ENCODE peak calls at places on chromosomes 7 and 10, in six cellular contexts. Z, C, L, Q, U and R are unnamed samples.

GRCh38 chr7:154858836-154859537 is 143.9 kb downstream of the PAXIP1 start:
- DNase-seq in C (no peak), Z (no peak), L (no peak), Q (no peak), U (no peak), R (no peak)

GRCh38 chr7:127618775-127619174 is 833 bp upstream of the PAX4 start:
- DNase-seq in U (no peak), Z (no peak), C (no peak), L (no peak), Q (no peak), R (no peak)

GRCh38 chr10:6216916-6217315 is 14.2 kb downstream of the PFKFB3 start:
- DNase-seq in Z (no peak), Q (no peak), U (no peak), L (no peak), C (no peak), R (no peak)

GRCh38 chr10:6124666-6125065 is 35.8 kb downstream of the RBM17 start:
- DNase-seq in Z (no peak), U (no peak), C (no peak), L (no peak), Q (no peak), R (no peak)

GRCh38 chr7:82507976-82508677 is 64.5 kb upstream of the CACNA2D1 start:
- DNase-seq in C (no peak), Z (no peak), U (peak), Q (no peak), L (no peak), R (peak)

GRCh38 chr7:131057015-131057518 is 270.6 kb upstream of the MKLN1 start:
- DNase-seq in U (no peak), L (peak), Z (peak), C (no peak), Q (no peak), R (no peak)

GRCh38 chr7:18518555-18518954 is 23.0 kb downstream of the HDAC9 start:
- DNase-seq in C (no peak), U (no peak), L (no peak), Q (no peak), Z (no peak), R (no peak)

GRCh38 chr7:101858437-101859385 is 41.3 kb downstream of the CUX1 start:
- DNase-seq in L (no peak), C (no peak), Z (no peak), Q (no peak), U (no peak), R (no peak)

GRCh38 chr10:9922123-9922685 is 1095.5 kb upstream of the CELF2 start:
- DNase-seq in Q (no peak), L (peak), Z (no peak), C (no peak), U (no peak), R (no peak)

GRCh38 chr7:1668486-1668931 is 1.6 kb upstream of the ELFN1 start:
- DNase-seq in Q (peak), U (peak), L (peak), Z (no peak), C (no peak), R (peak)

GRCh38 chr7:128053023-128053422 is 21.8 kb upstream of the LRRC4 start:
- DNase-seq in Q (no peak), C (no peak), Z (peak), U (no peak), L (peak), R (no peak)

GRCh38 chr7:155456772-155457543 is 971 bp upstream of the EN2 start:
- DNase-seq in C (peak), Z (peak), L (peak), U (peak), Q (no peak), R (peak)

GRCh38 chr7:98784216-98784785 is 85.5 kb downstream of the TMEM130 start:
- DNase-seq in Q (no peak), U (no peak), Z (no peak), L (no peak), C (peak), R (no peak)

GRCh38 chr7:130909881-130910672 is 176.1 kb upstream of the KLF14 start:
- DNase-seq in Q (no peak), U (no peak), L (peak), C (no peak), Z (peak), R (no peak)

GRCh38 chr7:151648429-151648828 is 128.7 kb upstream of the RHEB start:
- DNase-seq in L (no peak), C (no peak), Z (peak), U (no peak), Q (no peak), R (no peak)

GRCh38 chr10:13788701-13789447 is 202.1 kb downstream of the PRPF18 start:
- DNase-seq in Q (no peak), C (no peak), L (peak), U (no peak), Z (peak), R (no peak)

GRCh38 chr7:24653316-24654085 is 80.2 kb downstream of the PALS2 start:
- DNase-seq in Q (no peak), U (no peak), L (no peak), C (no peak), Z (no peak), R (no peak)

GRCh38 chr10:106956216-106956915 is 208.1 kb downstream of the SORCS1 start:
- DNase-seq in Z (no peak), C (no peak), L (no peak), U (no peak), Q (no peak), R (no peak)

GRCh38 chr7:126662826-126663225 is 589.9 kb downstream of the GRM8 start:
- DNase-seq in Q (no peak), Z (no peak), U (no peak), C (no peak), L (no peak), R (no peak)

GRCh38 chr7:139108256-139109187 is 998 bp downstream of the ZC3HAV1 start:
- DNase-seq in Z (peak), C (peak), L (peak), Q (peak), U (peak), R (peak)

GRCh38 chr7:66255533-66256100 is 50.5 kb downstream of the TPST1 start:
- DNase-seq in U (no peak), Q (no peak), L (peak), Z (peak), C (no peak), R (no peak)

GRCh38 chr7:11120068-11120664 is 146.5 kb downstream of the PHF14 start:
- DNase-seq in L (no peak), Z (no peak), C (no peak), Q (no peak), U (no peak), R (no peak)

GRCh38 chr7:158829021-158829341 is 328 bp downstream of the ESYT2 start:
- DNase-seq in L (peak), Q (peak), C (peak), U (no peak), Z (peak), R (peak)

GRCh38 chr10:123132576-123133477 is 2.9 kb upstream of the HMX3 start:
- DNase-seq in L (peak), C (peak), Z (peak), U (peak), Q (peak), R (peak)

GRCh38 chr7:22427122-22427503 is 70.2 kb upstream of the RAPGEF5 start:
- DNase-seq in Z (no peak), Q (no peak), C (no peak), L (no peak), U (no peak), R (no peak)

GRCh38 chr10:105800626-105801025 is 1159.5 kb downstream of the SORCS3 start:
- DNase-seq in L (no peak), U (no peak), Z (no peak), Q (no peak), C (no peak), R (no peak)

GRCh38 chr7:50978633-50979215 is 196.0 kb upstream of the GRB10 start:
- DNase-seq in L (peak), Q (no peak), Z (no peak), C (no peak), U (no peak), R (no peak)

GRCh38 chr10:12492016-12492415 is 142.7 kb downstream of the CAMK1D start:
- DNase-seq in Q (no peak), L (no peak), Z (no peak), U (no peak), C (no peak), R (no peak)

GRCh38 chr7:43926193-43927043 is at the start of gene UBE2D4:
- DNase-seq in L (peak), C (peak), Q (peak), U (peak), Z (peak), R (peak)

DNA sequence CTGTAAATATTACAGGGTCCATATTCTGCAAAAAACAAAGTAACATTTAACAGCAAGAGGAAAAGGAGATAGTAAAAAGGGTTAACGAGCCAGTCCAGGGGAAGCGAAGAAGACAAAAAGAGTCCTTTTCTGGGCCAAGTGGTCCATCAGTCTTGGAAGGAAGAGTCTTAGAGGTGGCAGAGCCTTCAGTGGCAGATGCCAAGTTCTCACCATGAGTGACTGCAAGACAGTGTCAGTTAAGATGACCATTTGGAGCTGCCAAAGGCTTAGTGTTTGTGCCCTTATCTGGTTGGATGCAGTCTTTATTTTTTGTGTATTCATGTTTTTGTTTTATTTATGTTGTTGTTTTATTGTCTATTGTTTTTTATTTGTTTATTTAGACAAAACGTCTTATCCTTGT is 125.7 kb upstream of the LANCL2 start:
- DNase-seq in U (no peak), Z (no peak), L (no peak), Q (no peak), C (no peak), R (no peak)
- H4K91ac ChIP-seq in U (no peak), Z (no peak), L (no peak), Q (no peak), C (no peak), R (no peak)

GRCh38 chr10:103861501-103861900 is 6.1 kb upstream of the SH3PXD2A start:
- DNase-seq in C (no peak), Q (no peak), Z (peak), L (peak), U (no peak), R (no peak)
- H2AFZ ChIP-seq in C (no peak), Q (no peak), Z (no peak), L (no peak), U (no peak), R (no peak)

GRCh38 chr10:24086737-24087136 is 122.2 kb upstream of the KIAA1217 start:
- DNase-seq in U (no peak), C (no peak), L (no peak), Q (no peak), Z (no peak), R (no peak)

GRCh38 chr10:24096281-24096680 is 112.7 kb upstream of the KIAA1217 start:
- DNase-seq in U (no peak), Q (no peak), Z (no peak), C (no peak), L (no peak), R (no peak)

GRCh38 chr10:24091294-24091693 is 117.6 kb upstream of the KIAA1217 start:
- DNase-seq in L (no peak), U (no peak), Z (no peak), Q (no peak), C (no peak), R (no peak)
- H3K14ac ChIP-seq in L (no peak), U (no peak), Z (no peak), Q (no peak), C (no peak), R (no peak)

GRCh38 chr7:96097802-96098201 is 224.1 kb downstream of the SLC25A13 start:
- DNase-seq in C (no peak), L (no peak), Z (peak), U (no peak), Q (no peak), R (no peak)
- H4K91ac ChIP-seq in C (no peak), L (no peak), Z (no peak), U (no peak), Q (no peak), R (no peak)

GRCh38 chr10:97388152-97388551 is 13.0 kb downstream of the RRP12 start:
- DNase-seq in Z (no peak), C (no peak), U (no peak), Q (no peak), L (no peak), R (no peak)

GRCh38 chr10:97393034-97393573 is 8.0 kb downstream of the RRP12 start:
- DNase-seq in Z (no peak), Q (no peak), C (no peak), L (peak), U (no peak), R (no peak)

GRCh38 chr10:97384641-97385040 is 16.5 kb downstream of the RRP12 start:
- DNase-seq in Z (no peak), U (no peak), L (no peak), C (no peak), Q (no peak), R (no peak)

GRCh38 chr10:97385565-97385964 is 15.6 kb downstream of the RRP12 start:
- DNase-seq in C (no peak), Z (no peak), U (no peak), L (no peak), Q (no peak), R (no peak)

GRCh38 chr10:97390096-97390495 is 11.0 kb downstream of the RRP12 start:
- DNase-seq in L (peak), Q (no peak), U (no peak), C (no peak), Z (no peak), R (no peak)
- H2AFZ ChIP-seq in L (no peak), Q (no peak), U (no peak), C (no peak), Z (no peak), R (no peak)

GRCh38 chr10:1147810-1148209 is 91.6 kb downstream of the WDR37 start:
- DNase-seq in L (no peak), C (no peak), Z (no peak), Q (no peak), U (peak), R (no peak)

GRCh38 chr10:1150638-1150955 is 94.4 kb downstream of the WDR37 start:
- DNase-seq in C (no peak), Q (no peak), U (peak), Z (no peak), L (no peak), R (no peak)

GRCh38 chr10:1149793-1150637 is 93.8 kb downstream of the WDR37 start:
- DNase-seq in Z (peak), U (peak), Q (no peak), L (no peak), C (no peak), R (no peak)

GRCh38 chr10:1151071-1152033 is 95.2 kb downstream of the WDR37 start:
- DNase-seq in Z (peak), Q (no peak), L (no peak), U (peak), C (no peak), R (no peak)

GRCh38 chr10:1148855-1149620 is 92.9 kb downstream of the WDR37 start:
- DNase-seq in Z (no peak), U (peak), L (no peak), C (no peak), Q (no peak), R (no peak)
- H3K14ac ChIP-seq in Z (no peak), U (no peak), L (no peak), C (no peak), Q (peak), R (no peak)

GRCh38 chr7:13024323-13024722 is 336.9 kb downstream of the ARL4A start:
- DNase-seq in Q (no peak), U (no peak), C (no peak), L (no peak), Z (no peak), R (no peak)
- H4K91ac ChIP-seq in Q (no peak), U (no peak), C (no peak), L (no peak), Z (no peak), R (no peak)

GRCh38 chr10:110775022-110775379 is 96.7 kb upstream of the PDCD4 start:
- DNase-seq in L (no peak), Z (no peak), C (peak), Q (no peak), U (no peak), R (no peak)
- H2AFZ ChIP-seq in L (no peak), Z (no peak), C (no peak), Q (no peak), U (no peak), R (no peak)

GRCh38 chr10:93560541-93560940 is 5.9 kb upstream of the FFAR4 start:
- DNase-seq in Q (no peak), L (no peak), U (no peak), C (no peak), Z (no peak), R (no peak)

GRCh38 chr10:93553501-93554374 is 12.7 kb upstream of the FFAR4 start:
- DNase-seq in U (no peak), C (no peak), Z (no peak), L (peak), Q (no peak), R (no peak)

GRCh38 chr10:93565421-93565820 is 1.0 kb upstream of the FFAR4 start:
- DNase-seq in C (no peak), Z (no peak), L (no peak), U (no peak), Q (no peak), R (no peak)

GRCh38 chr10:93554760-93555432 is 11.6 kb upstream of the FFAR4 start:
- DNase-seq in Q (peak), Z (peak), U (peak), L (peak), C (peak), R (peak)

DNA sequence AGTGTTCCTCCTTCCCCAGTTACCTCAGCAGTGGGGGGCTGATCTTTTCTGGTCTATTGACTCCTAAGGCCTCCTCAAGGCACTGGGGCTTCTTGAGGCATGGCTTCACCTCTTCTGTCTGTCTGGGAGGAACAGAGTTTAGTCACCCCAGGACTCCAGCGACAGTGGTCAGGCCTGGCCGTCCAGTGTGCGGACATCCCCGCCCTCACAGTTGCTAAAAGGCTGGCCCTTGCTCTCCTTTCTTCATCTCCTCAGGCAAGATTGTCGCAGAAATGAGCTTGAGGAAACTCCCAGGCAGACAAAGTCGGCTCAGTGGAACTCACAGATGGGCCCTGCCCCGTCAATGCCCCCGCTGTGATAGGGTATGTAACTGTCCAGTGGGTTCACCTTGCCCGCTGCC is 7.0 kb upstream of the FFAR4 start:
- DNase-seq in U (no peak), L (no peak), Z (no peak), C (no peak), Q (no peak), R (no peak)
- H3K14ac ChIP-seq in U (no peak), L (no peak), Z (no peak), C (no peak), Q (no peak), R (no peak)